ENCODE peak calls at places on chromosome 15, in ten cellular contexts. One of them, this sample, is unnamed.

GRCh38 chr15:90478981-90479481 is 50.7 kb upstream of the CRTC3 start:
- DNase-seq in astrocyte of the spinal cord: peak; percentile 10
- DNase-seq in NCI-H2171 treated with DMSO at 0.1 percent for 48 hours: no peak
- DNase-seq in ovary: no peak
- DNase-seq in naive thymus-derived CD4-positive, alpha-beta T cell: no peak
- DNase-seq in RPMI7951: peak; percentile 49
- DNase-seq in iris pigment epithelial cell: no peak
- DNase-seq in pulmonary artery endothelial cell: peak; percentile 8
- DNase-seq in cardiac muscle cell: no peak
- DNase-seq in tibial nerve: no peak
- DNase-seq in this sample: no peak

GRCh38 chr15:78445875-78446274 is 7.9 kb downstream of the IREB2 start:
- DNase-seq in pulmonary artery endothelial cell: no peak
- DNase-seq in RPMI7951: no peak
- DNase-seq in NCI-H2171 treated with DMSO at 0.1 percent for 48 hours: no peak
- DNase-seq in astrocyte of the spinal cord: no peak
- DNase-seq in iris pigment epithelial cell: no peak
- DNase-seq in cardiac muscle cell: no peak
- DNase-seq in tibial nerve: no peak
- DNase-seq in ovary: no peak
- DNase-seq in naive thymus-derived CD4-positive, alpha-beta T cell: no peak
- DNase-seq in this sample: no peak

GRCh38 chr15:87215100-87215499 is 1041.4 kb downstream of the NTRK3 start:
- DNase-seq in ovary: no peak
- DNase-seq in cardiac muscle cell: no peak
- DNase-seq in pulmonary artery endothelial cell: no peak
- DNase-seq in astrocyte of the spinal cord: no peak
- DNase-seq in NCI-H2171 treated with DMSO at 0.1 percent for 48 hours: no peak
- DNase-seq in RPMI7951: no peak
- DNase-seq in iris pigment epithelial cell: no peak
- DNase-seq in naive thymus-derived CD4-positive, alpha-beta T cell: no peak
- DNase-seq in tibial nerve: no peak
- DNase-seq in this sample: no peak

GRCh38 chr15:79582650-79583049 is 150.5 kb downstream of the MINAR1 start:
- DNase-seq in naive thymus-derived CD4-positive, alpha-beta T cell: no peak
- DNase-seq in cardiac muscle cell: no peak
- DNase-seq in ovary: no peak
- DNase-seq in iris pigment epithelial cell: no peak
- DNase-seq in astrocyte of the spinal cord: no peak
- DNase-seq in RPMI7951: no peak
- DNase-seq in tibial nerve: no peak
- DNase-seq in pulmonary artery endothelial cell: no peak
- DNase-seq in NCI-H2171 treated with DMSO at 0.1 percent for 48 hours: peak; percentile 17
- DNase-seq in this sample: no peak

GRCh38 chr15:68616397-68616796 is 37.6 kb downstream of the CORO2B start:
- DNase-seq in pulmonary artery endothelial cell: no peak
- DNase-seq in tibial nerve: no peak
- DNase-seq in naive thymus-derived CD4-positive, alpha-beta T cell: no peak
- DNase-seq in cardiac muscle cell: no peak
- DNase-seq in iris pigment epithelial cell: no peak
- DNase-seq in ovary: peak; percentile 62
- DNase-seq in NCI-H2171 treated with DMSO at 0.1 percent for 48 hours: no peak
- DNase-seq in RPMI7951: no peak
- DNase-seq in astrocyte of the spinal cord: no peak
- DNase-seq in this sample: no peak

GRCh38 chr15:81897011-81897677 is 148.7 kb downstream of the MEX3B start:
- DNase-seq in cardiac muscle cell: no peak
- DNase-seq in iris pigment epithelial cell: peak; percentile 62
- DNase-seq in ovary: no peak
- DNase-seq in tibial nerve: no peak
- DNase-seq in RPMI7951: peak; percentile 54
- DNase-seq in astrocyte of the spinal cord: peak; percentile 67
- DNase-seq in NCI-H2171 treated with DMSO at 0.1 percent for 48 hours: no peak
- DNase-seq in pulmonary artery endothelial cell: no peak
- DNase-seq in naive thymus-derived CD4-positive, alpha-beta T cell: no peak
- DNase-seq in this sample: no peak

GRCh38 chr15:89208256-89208655 is 13.1 kb downstream of the RLBP1 start:
- DNase-seq in tibial nerve: no peak
- DNase-seq in RPMI7951: no peak
- DNase-seq in astrocyte of the spinal cord: no peak
- DNase-seq in cardiac muscle cell: no peak
- DNase-seq in ovary: no peak
- DNase-seq in pulmonary artery endothelial cell: no peak
- DNase-seq in naive thymus-derived CD4-positive, alpha-beta T cell: no peak
- DNase-seq in NCI-H2171 treated with DMSO at 0.1 percent for 48 hours: no peak
- DNase-seq in iris pigment epithelial cell: no peak
- DNase-seq in this sample: no peak

GRCh38 chr15:38216763-38217162 is 35.9 kb upstream of the SPRED1 start:
- DNase-seq in naive thymus-derived CD4-positive, alpha-beta T cell: no peak
- DNase-seq in cardiac muscle cell: no peak
- DNase-seq in pulmonary artery endothelial cell: no peak
- DNase-seq in astrocyte of the spinal cord: no peak
- DNase-seq in RPMI7951: peak; percentile 37
- DNase-seq in ovary: no peak
- DNase-seq in tibial nerve: no peak
- DNase-seq in iris pigment epithelial cell: peak; percentile 75
- DNase-seq in NCI-H2171 treated with DMSO at 0.1 percent for 48 hours: no peak
- DNase-seq in this sample: no peak

GRCh38 chr15:92595506-92596337 is 59.9 kb downstream of the FAM174B start:
- DNase-seq in iris pigment epithelial cell: no peak
- DNase-seq in NCI-H2171 treated with DMSO at 0.1 percent for 48 hours: no peak
- DNase-seq in ovary: no peak
- DNase-seq in cardiac muscle cell: no peak
- DNase-seq in RPMI7951: no peak
- DNase-seq in tibial nerve: peak; percentile 30
- DNase-seq in astrocyte of the spinal cord: no peak
- DNase-seq in pulmonary artery endothelial cell: no peak
- DNase-seq in naive thymus-derived CD4-positive, alpha-beta T cell: no peak
- DNase-seq in this sample: no peak

GRCh38 chr15:57003418-57003817 is 85.0 kb downstream of the TCF12 start:
- DNase-seq in astrocyte of the spinal cord: peak; percentile 81
- DNase-seq in NCI-H2171 treated with DMSO at 0.1 percent for 48 hours: no peak
- DNase-seq in naive thymus-derived CD4-positive, alpha-beta T cell: no peak
- DNase-seq in iris pigment epithelial cell: peak; percentile 95
- DNase-seq in tibial nerve: no peak
- DNase-seq in pulmonary artery endothelial cell: peak; percentile 19
- DNase-seq in RPMI7951: peak; percentile 65
- DNase-seq in cardiac muscle cell: no peak
- DNase-seq in ovary: no peak
- DNase-seq in this sample: no peak

GRCh38 chr15:38128389-38128788 is 124.2 kb upstream of the SPRED1 start:
- DNase-seq in tibial nerve: no peak
- DNase-seq in NCI-H2171 treated with DMSO at 0.1 percent for 48 hours: no peak
- DNase-seq in pulmonary artery endothelial cell: no peak
- DNase-seq in naive thymus-derived CD4-positive, alpha-beta T cell: no peak
- DNase-seq in ovary: no peak
- DNase-seq in cardiac muscle cell: no peak
- DNase-seq in iris pigment epithelial cell: peak; percentile 60
- DNase-seq in RPMI7951: peak; percentile 68
- DNase-seq in astrocyte of the spinal cord: peak; percentile 39
- DNase-seq in this sample: no peak

GRCh38 chr15:64883097-64883581 is 28.6 kb upstream of the ANKDD1A start:
- DNase-seq in iris pigment epithelial cell: peak; percentile 50
- DNase-seq in astrocyte of the spinal cord: no peak
- DNase-seq in RPMI7951: peak; percentile 57
- DNase-seq in cardiac muscle cell: no peak
- DNase-seq in tibial nerve: no peak
- DNase-seq in naive thymus-derived CD4-positive, alpha-beta T cell: no peak
- DNase-seq in ovary: no peak
- DNase-seq in pulmonary artery endothelial cell: no peak
- DNase-seq in NCI-H2171 treated with DMSO at 0.1 percent for 48 hours: no peak
- DNase-seq in this sample: no peak

GRCh38 chr15:85886345-85886935 is 91.7 kb upstream of the KLHL25 start:
- DNase-seq in tibial nerve: no peak
- DNase-seq in pulmonary artery endothelial cell: no peak
- DNase-seq in naive thymus-derived CD4-positive, alpha-beta T cell: no peak
- DNase-seq in ovary: no peak
- DNase-seq in RPMI7951: no peak
- DNase-seq in iris pigment epithelial cell: no peak
- DNase-seq in cardiac muscle cell: no peak
- DNase-seq in astrocyte of the spinal cord: no peak
- DNase-seq in NCI-H2171 treated with DMSO at 0.1 percent for 48 hours: peak; percentile 97
- DNase-seq in this sample: no peak

GRCh38 chr15:66566963-66567531 is 1.2 kb upstream of the LCTL start:
- DNase-seq in pulmonary artery endothelial cell: peak; percentile 17
- DNase-seq in astrocyte of the spinal cord: peak; percentile 78
- DNase-seq in ovary: peak; percentile 64
- DNase-seq in RPMI7951: peak; percentile 70
- DNase-seq in iris pigment epithelial cell: peak; percentile 70
- DNase-seq in tibial nerve: peak; percentile 84
- DNase-seq in NCI-H2171 treated with DMSO at 0.1 percent for 48 hours: peak; percentile 59
- DNase-seq in cardiac muscle cell: peak; percentile 85
- DNase-seq in naive thymus-derived CD4-positive, alpha-beta T cell: peak; percentile 24
- DNase-seq in this sample: peak; percentile 12

GRCh38 chr15:49883121-49883520 is 235.9 kb downstream of the ATP8B4 start:
- DNase-seq in pulmonary artery endothelial cell: no peak
- DNase-seq in astrocyte of the spinal cord: no peak
- DNase-seq in tibial nerve: no peak
- DNase-seq in RPMI7951: no peak
- DNase-seq in iris pigment epithelial cell: no peak
- DNase-seq in ovary: no peak
- DNase-seq in naive thymus-derived CD4-positive, alpha-beta T cell: no peak
- DNase-seq in cardiac muscle cell: no peak
- DNase-seq in NCI-H2171 treated with DMSO at 0.1 percent for 48 hours: no peak
- DNase-seq in this sample: no peak

GRCh38 chr15:99961011-99961441 is 227.8 kb upstream of the LYSMD4 start:
- DNase-seq in naive thymus-derived CD4-positive, alpha-beta T cell: no peak
- DNase-seq in tibial nerve: peak; percentile 36
- DNase-seq in ovary: no peak
- DNase-seq in NCI-H2171 treated with DMSO at 0.1 percent for 48 hours: no peak
- DNase-seq in cardiac muscle cell: peak; percentile 20
- DNase-seq in RPMI7951: peak; percentile 39
- DNase-seq in iris pigment epithelial cell: peak; percentile 17
- DNase-seq in astrocyte of the spinal cord: peak; percentile 49
- DNase-seq in pulmonary artery endothelial cell: no peak
- DNase-seq in this sample: no peak

GRCh38 chr15:97521894-97522293 is 438.6 kb upstream of the ARRDC4 start:
- DNase-seq in tibial nerve: no peak
- DNase-seq in naive thymus-derived CD4-positive, alpha-beta T cell: no peak
- DNase-seq in RPMI7951: peak; percentile 15
- DNase-seq in astrocyte of the spinal cord: peak; percentile 12
- DNase-seq in ovary: no peak
- DNase-seq in cardiac muscle cell: peak; percentile 61
- DNase-seq in NCI-H2171 treated with DMSO at 0.1 percent for 48 hours: no peak
- DNase-seq in iris pigment epithelial cell: no peak
- DNase-seq in pulmonary artery endothelial cell: no peak
- DNase-seq in this sample: no peak

GRCh38 chr15:74540135-74540760 is 772 bp upstream of the ARID3B start:
- DNase-seq in naive thymus-derived CD4-positive, alpha-beta T cell: no peak
- DNase-seq in pulmonary artery endothelial cell: no peak
- DNase-seq in ovary: no peak
- DNase-seq in RPMI7951: peak; percentile 45
- DNase-seq in astrocyte of the spinal cord: peak; percentile 24
- DNase-seq in NCI-H2171 treated with DMSO at 0.1 percent for 48 hours: peak; percentile 51
- DNase-seq in tibial nerve: peak; percentile 6
- DNase-seq in iris pigment epithelial cell: peak; percentile 35
- DNase-seq in cardiac muscle cell: no peak
- DNase-seq in this sample: no peak

GRCh38 chr15:76234337-76234889 is 76.9 kb downstream of the ETFA start:
- DNase-seq in astrocyte of the spinal cord: no peak
- DNase-seq in NCI-H2171 treated with DMSO at 0.1 percent for 48 hours: no peak
- DNase-seq in RPMI7951: no peak
- DNase-seq in cardiac muscle cell: no peak
- DNase-seq in naive thymus-derived CD4-positive, alpha-beta T cell: no peak
- DNase-seq in tibial nerve: no peak
- DNase-seq in pulmonary artery endothelial cell: no peak
- DNase-seq in ovary: no peak
- DNase-seq in iris pigment epithelial cell: no peak
- DNase-seq in this sample: no peak

GRCh38 chr15:34217587-34218225 is 7.1 kb upstream of the EMC4 start:
- DNase-seq in tibial nerve: no peak
- DNase-seq in astrocyte of the spinal cord: no peak
- DNase-seq in naive thymus-derived CD4-positive, alpha-beta T cell: no peak
- DNase-seq in ovary: no peak
- DNase-seq in pulmonary artery endothelial cell: no peak
- DNase-seq in iris pigment epithelial cell: peak; percentile 19
- DNase-seq in RPMI7951: peak; percentile 88
- DNase-seq in NCI-H2171 treated with DMSO at 0.1 percent for 48 hours: no peak
- DNase-seq in cardiac muscle cell: no peak
- DNase-seq in this sample: no peak

GRCh38 chr15:39631357-39631756 is 50.5 kb downstream of the THBS1 start:
- DNase-seq in ovary: no peak
- DNase-seq in RPMI7951: peak; percentile 46
- DNase-seq in astrocyte of the spinal cord: peak; percentile 70
- DNase-seq in NCI-H2171 treated with DMSO at 0.1 percent for 48 hours: no peak
- DNase-seq in pulmonary artery endothelial cell: no peak
- DNase-seq in naive thymus-derived CD4-positive, alpha-beta T cell: no peak
- DNase-seq in tibial nerve: no peak
- DNase-seq in iris pigment epithelial cell: peak; percentile 81
- DNase-seq in cardiac muscle cell: no peak
- DNase-seq in this sample: no peak